ENCODE peak calls at places on chromosomes 7 and 10, in four cellular contexts. E is K562, C is H1, A is HCT116. N is an unnamed sample.

GRCh38 chr7:133633055-133633454 is 380.2 kb downstream of the EXOC4 start:
- DNase-seq in E (no peak), C (no peak), A (no peak), N (no peak)

GRCh38 chr7:76234931-76235441 is 33.3 kb downstream of the SRRM3 start:
- DNase-seq in E (peak), C (peak), A (peak), N (peak)

GRCh38 chr7:105985250-105985649 is 22.2 kb downstream of the CDHR3 start:
- DNase-seq in E (no peak), C (no peak), A (no peak), N (no peak)

GRCh38 chr10:48444266-48444665 is 137.8 kb downstream of the MAPK8 start:
- DNase-seq in E (no peak), C (no peak), A (peak), N (peak)

GRCh38 chr10:96456296-96456840 is 57.4 kb downstream of the TLL2 start:
- DNase-seq in E (no peak), C (no peak), A (no peak), N (no peak)

GRCh38 chr10:34290412-34291082 is 524.5 kb downstream of the PARD3 start:
- DNase-seq in E (no peak), C (no peak), A (no peak), N (no peak)

GRCh38 chr7:132514430-132514829 is 61.8 kb downstream of the PLXNA4 start:
- DNase-seq in E (no peak), C (no peak), A (no peak), N (no peak)

GRCh38 chr7:73504017-73504416 is 18.1 kb downstream of the BAZ1B start:
- DNase-seq in E (no peak), C (no peak), A (no peak), N (no peak)

GRCh38 chr10:117165557-117166419 is 27.7 kb upstream of the VAX1 start:
- DNase-seq in E (peak), C (peak), A (peak), N (peak)

GRCh38 chr10:73793456-73793855 is 8.1 kb downstream of the ZSWIM8 start:
- DNase-seq in E (no peak), C (no peak), A (no peak), N (no peak)

GRCh38 chr10:122435212-122435827 is 19.1 kb upstream of the ARMS2 start:
- DNase-seq in E (peak), C (no peak), A (peak), N (no peak)

GRCh38 chr7:84100866-84101265 is 93.7 kb downstream of the SEMA3A start:
- DNase-seq in E (no peak), C (no peak), A (peak), N (no peak)

GRCh38 chr10:111078505-111079185 is 1.8 kb downstream of the ADRA2A start:
- DNase-seq in E (no peak), C (no peak), A (no peak), N (no peak)

GRCh38 chr10:4652111-4653010 is 173.6 kb upstream of the AKR1E2 start:
- DNase-seq in E (no peak), C (no peak), A (no peak), N (no peak)

GRCh38 chr7:130189281-130189782 is 15.9 kb downstream of the TMEM209 start:
- DNase-seq in E (no peak), C (no peak), A (no peak), N (no peak)
- TF ChIP-seq YY1 in E (no peak), C (no peak), A (no peak), N (no peak)

DNA sequence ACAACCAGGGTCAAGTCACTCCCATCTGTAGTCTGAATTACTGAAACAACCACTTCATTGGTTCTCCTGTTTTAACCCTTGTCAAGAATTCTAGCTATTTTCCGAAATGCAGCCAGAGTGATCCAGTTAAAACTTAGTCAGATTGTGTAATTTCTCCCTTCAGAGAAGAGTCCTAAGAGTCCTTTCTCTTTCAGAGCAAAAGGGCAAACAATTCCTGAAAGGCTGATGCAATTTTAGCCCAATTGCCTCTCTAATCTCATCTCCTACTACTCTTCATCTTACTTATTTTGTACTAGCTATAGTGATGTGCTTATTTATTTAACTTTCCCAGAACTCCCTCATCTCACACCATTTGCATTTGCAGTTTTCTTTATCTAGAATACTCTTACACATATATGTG is 44.8 kb downstream of the HGF start:
- DNase-seq in E (no peak), C (no peak), A (no peak), N (no peak)
- TF ChIP-seq YY1 in E (no peak), C (no peak), A (no peak), N (no peak)

GRCh38 chr7:130907439-130907838 is 173.4 kb upstream of the KLF14 start:
- DNase-seq in E (no peak), C (no peak), A (no peak), N (no peak)

GRCh38 chr7:130909881-130910672 is 176.1 kb upstream of the KLF14 start:
- DNase-seq in E (no peak), C (no peak), A (no peak), N (no peak)

GRCh38 chr7:130906575-130906974 is 172.6 kb upstream of the KLF14 start:
- DNase-seq in E (no peak), C (no peak), A (no peak), N (no peak)

GRCh38 chr7:130909161-130909836 is 175.3 kb upstream of the KLF14 start:
- DNase-seq in E (no peak), C (no peak), A (no peak), N (no peak)

GRCh38 chr7:130908345-130909160 is 174.5 kb upstream of the KLF14 start:
- DNase-seq in E (no peak), C (no peak), A (no peak), N (no peak)
- TF ChIP-seq YY1 in E (no peak), C (no peak), A (no peak), N (no peak)

GRCh38 chr7:6167004-6167551 is 105.3 kb downstream of the CYTH3 start:
- DNase-seq in E (no peak), C (no peak), A (no peak), N (no peak)

GRCh38 chr7:6167587-6168154 is 104.8 kb downstream of the CYTH3 start:
- DNase-seq in E (no peak), C (no peak), A (no peak), N (no peak)

GRCh38 chr7:6166443-6166871 is 106.0 kb downstream of the CYTH3 start:
- DNase-seq in E (no peak), C (no peak), A (no peak), N (no peak)

GRCh38 chr7:6169805-6170520 is 102.5 kb downstream of the CYTH3 start:
- DNase-seq in E (no peak), C (no peak), A (no peak), N (no peak)

GRCh38 chr7:6168469-6168868 is 104.0 kb downstream of the CYTH3 start:
- DNase-seq in E (no peak), C (no peak), A (no peak), N (no peak)
- TF ChIP-seq YY1 in E (no peak), C (no peak), A (no peak), N (no peak)

GRCh38 chr10:491667-492424 is 197.6 kb downstream of the DIP2C start:
- DNase-seq in E (no peak), C (no peak), A (no peak), N (no peak)

GRCh38 chr10:490256-490655 is 199.2 kb downstream of the DIP2C start:
- DNase-seq in E (no peak), C (no peak), A (no peak), N (no peak)

GRCh38 chr10:492896-493295 is 196.6 kb downstream of the DIP2C start:
- DNase-seq in E (no peak), C (no peak), A (no peak), N (no peak)

GRCh38 chr10:489335-489734 is 200.1 kb downstream of the DIP2C start:
- DNase-seq in E (no peak), C (no peak), A (no peak), N (no peak)

GRCh38 chr10:490891-491571 is 198.4 kb downstream of the DIP2C start:
- DNase-seq in E (no peak), C (no peak), A (no peak), N (no peak)
- TF ChIP-seq YY1 in E (no peak), C (no peak), A (no peak), N (no peak)

GRCh38 chr7:151168022-151168786 is 710 bp upstream of the GBX1 start:
- DNase-seq in E (peak), C (no peak), A (no peak), N (peak)
- TF ChIP-seq YY1 in E (peak), C (peak), A (no peak), N (no peak)

DNA sequence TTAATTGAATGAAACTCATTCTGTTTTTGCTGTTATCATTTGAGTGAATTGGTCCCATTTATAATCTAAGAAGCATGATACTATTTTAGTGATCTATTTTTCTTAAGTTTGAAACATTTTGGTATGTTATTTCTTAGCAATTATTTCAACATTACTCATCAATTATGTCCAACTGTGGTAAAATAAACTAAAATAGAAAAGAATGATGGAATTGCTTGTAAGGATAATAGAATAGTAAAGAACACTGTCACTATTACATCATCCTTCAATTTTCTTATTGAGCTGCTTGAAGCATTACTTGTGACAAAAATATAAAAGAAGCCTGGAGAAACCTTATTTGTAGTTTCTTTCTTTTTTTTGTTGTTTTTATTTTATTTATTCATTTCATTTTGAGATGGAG is 42.4 kb downstream of the ZNF487 start:
- DNase-seq in E (no peak), C (no peak), A (no peak), N (no peak)
- TF ChIP-seq YY1 in E (no peak), C (no peak), A (no peak), N (no peak)

N was measured in NT2/D1.